ENCODE peak calls at places on chromosome 14, in four cellular contexts. H is ovary, D is dorsolateral prefrontal cortex, T is heart left ventricle. N is an unnamed sample.
A peak's percentile ranks its signal among the peaks of the same experiment; 100 is the strongest.

GRCh38 chr14:59177229-59177628 is 11.2 kb upstream of the DAAM1 start:
- DNase-seq in D (no peak), H (no peak), T (no peak), N (no peak)

GRCh38 chr14:74610866-74611671 is 968 bp downstream of the LTBP2 start:
- DNase-seq in H (no peak), D (no peak), T (no peak), N (no peak)

GRCh38 chr14:66425402-66425801 is 60.8 kb upstream of the CCDC196 start:
- DNase-seq in T (peak; percentile 55), D (no peak), H (no peak), N (no peak)

GRCh38 chr14:76708771-76709170 is 52.5 kb upstream of the VASH1 start:
- DNase-seq in D (no peak), T (no peak), H (no peak), N (no peak)

GRCh38 chr14:61454545-61454944 is 133.2 kb downstream of the PRKCH start:
- DNase-seq in H (no peak), T (peak; percentile 84), D (no peak), N (no peak)

GRCh38 chr14:22830329-22831010 is 783 bp downstream of the MRPL52 start:
- DNase-seq in D (no peak), H (no peak), T (no peak), N (no peak)

GRCh38 chr14:59020382-59020781 is 168.1 kb upstream of the DAAM1 start:
- DNase-seq in T (no peak), H (no peak), D (no peak), N (no peak)

GRCh38 chr14:60092516-60092915 is 793 bp downstream of the PCNX4 start:
- DNase-seq in H (peak; percentile 31), D (no peak), T (no peak), N (no peak)

GRCh38 chr14:62914025-62914424 is 131.2 kb downstream of the KCNH5 start:
- DNase-seq in H (no peak), D (no peak), T (no peak), N (no peak)

GRCh38 chr14:74913986-74914573 is 9.0 kb downstream of the RPS6KL1 start:
- DNase-seq in T (peak; percentile 78), H (peak; percentile 84), D (no peak), N (peak; percentile 40)

GRCh38 chr14:75711796-75712211 is 50.8 kb downstream of the TTLL5 start:
- DNase-seq in T (peak; percentile 74), H (peak; percentile 20), D (peak; percentile 61), N (peak; percentile 13)

GRCh38 chr14:71021347-71022014 is 114.2 kb downstream of the PCNX1 start:
- DNase-seq in D (no peak), H (no peak), T (no peak), N (no peak)

GRCh38 chr14:62017651-62018230 is 255.5 kb downstream of the SNAPC1 start:
- DNase-seq in H (no peak), D (no peak), T (no peak), N (no peak)

DNA sequence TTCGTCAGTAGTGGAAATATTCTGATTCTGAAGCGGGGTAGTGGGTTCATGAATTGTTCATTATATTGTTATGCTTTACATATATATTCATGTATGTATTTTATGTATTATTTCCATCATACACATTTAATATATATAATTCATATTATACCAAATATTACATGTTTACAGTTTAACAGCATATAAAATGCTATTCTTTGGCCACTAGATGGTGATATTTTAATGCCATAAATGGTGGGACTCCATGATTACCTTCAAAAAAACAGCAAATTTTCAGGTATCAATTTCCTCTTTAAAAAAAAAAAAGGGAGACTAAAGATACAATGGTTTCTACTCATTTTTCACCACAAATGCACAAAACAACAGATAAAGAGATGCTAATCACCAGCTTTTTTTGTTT is 41.0 kb downstream of the BDKRB1 start:
- DNase-seq in T (no peak), D (no peak), H (no peak), N (no peak)
- TF ChIP-seq CTCF in T (peak; percentile 40), D (peak; percentile 64), H (no peak), N (peak; percentile 68)

DNA sequence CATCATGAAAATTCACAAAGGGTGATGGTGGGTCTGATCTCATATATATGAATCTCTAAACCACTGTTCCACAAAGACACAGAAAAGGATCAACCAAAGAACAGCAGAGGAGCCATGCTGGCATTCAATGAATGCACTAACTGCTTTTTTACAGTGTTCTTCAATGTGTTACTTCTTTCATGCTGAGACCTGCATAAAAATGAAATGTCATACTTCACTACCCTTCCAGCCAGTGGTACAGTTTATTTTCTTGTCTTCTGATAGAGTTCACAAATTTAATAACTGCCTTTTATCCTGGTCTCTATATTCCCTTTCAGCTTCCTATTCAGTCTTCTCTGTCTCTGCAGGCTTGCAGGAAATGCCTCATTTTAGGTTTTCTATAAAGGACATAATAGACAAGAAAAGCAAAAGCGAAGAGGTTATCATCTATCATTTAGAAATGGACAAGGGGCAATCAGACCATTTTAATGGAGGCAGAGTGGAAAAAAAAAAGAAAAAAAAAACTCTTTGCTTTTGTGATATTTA is 836.7 kb upstream of the FOXG1 start:
- DNase-seq in T (no peak), D (no peak), H (no peak), N (no peak)
- TF ChIP-seq CTCF in T (no peak), D (no peak), H (no peak), N (no peak)

GRCh38 chr14:88871429-88871828 is 47.0 kb downstream of the TTC8 start:
- DNase-seq in D (no peak), H (no peak), T (no peak), N (no peak)

GRCh38 chr14:88872976-88873375 is 48.5 kb downstream of the TTC8 start:
- DNase-seq in T (no peak), H (no peak), D (no peak), N (no peak)

GRCh38 chr14:88866305-88866704 is 41.9 kb downstream of the TTC8 start:
- DNase-seq in H (no peak), T (no peak), D (no peak), N (no peak)

GRCh38 chr14:88870777-88871176 is 46.3 kb downstream of the TTC8 start:
- DNase-seq in D (no peak), T (no peak), H (no peak), N (no peak)

GRCh38 chr14:88868558-88869159 is 44.2 kb downstream of the TTC8 start:
- DNase-seq in H (no peak), D (no peak), T (no peak), N (no peak)
- TF ChIP-seq CTCF in H (peak; percentile 51), D (no peak), T (peak; percentile 25), N (peak; percentile 50)

DNA sequence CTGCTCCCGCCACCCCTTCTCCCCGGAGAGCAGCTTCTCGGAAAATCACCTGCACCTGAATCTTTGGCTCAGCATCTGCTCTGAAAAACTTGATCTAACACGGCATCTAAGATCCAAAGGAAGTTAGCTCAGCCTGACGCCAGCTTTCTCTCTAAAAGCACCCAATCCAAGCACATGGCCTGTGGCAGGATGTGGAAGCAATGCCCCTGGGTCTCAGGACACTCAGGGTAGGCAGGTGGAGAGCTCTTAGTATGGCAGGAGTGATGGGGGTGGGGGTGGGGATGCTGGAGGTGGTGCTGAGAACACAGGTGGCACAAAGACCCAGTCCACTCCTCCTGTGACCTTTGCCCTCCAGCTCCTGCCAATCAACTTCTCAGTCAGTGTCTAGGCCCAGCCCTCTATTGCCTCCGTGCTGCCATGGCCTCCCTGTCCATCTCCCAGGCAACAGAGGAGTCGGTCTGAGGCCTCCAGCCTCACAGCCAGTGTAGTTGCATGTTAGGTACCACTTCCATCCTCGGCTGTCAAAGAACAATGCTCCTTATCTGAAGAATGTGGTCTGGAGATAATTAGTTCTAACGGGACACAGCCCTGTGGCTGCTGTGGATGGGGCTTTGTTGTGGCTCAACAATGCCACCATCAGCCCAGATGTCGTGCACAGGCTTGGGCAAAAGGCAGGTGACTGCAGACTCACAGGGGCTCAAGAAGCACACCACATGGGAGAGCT is 180.0 kb upstream of the C14orf180 start:
- DNase-seq in D (no peak), T (no peak), H (no peak), N (no peak)
- TF ChIP-seq CTCF in D (no peak), T (no peak), H (no peak), N (no peak)

GRCh38 chr14:102898776-102899515 is 23.5 kb upstream of the AMN start:
- DNase-seq in T (no peak), H (no peak), D (no peak), N (no peak)

GRCh38 chr14:102899516-102899900 is 23.0 kb upstream of the AMN start:
- DNase-seq in D (no peak), H (no peak), T (no peak), N (no peak)

GRCh38 chr14:102897299-102898027 is 25.0 kb upstream of the AMN start:
- DNase-seq in D (no peak), T (no peak), H (no peak), N (no peak)

GRCh38 chr14:102900631-102901571 is 21.6 kb upstream of the AMN start:
- DNase-seq in D (no peak), T (no peak), H (no peak), N (no peak)

GRCh38 chr14:102898298-102898697 is 24.2 kb upstream of the AMN start:
- DNase-seq in D (no peak), H (no peak), T (no peak), N (no peak)
- TF ChIP-seq CTCF in D (no peak), H (no peak), T (no peak), N (no peak)

GRCh38 chr14:102015771-102016170 is 51.4 kb downstream of the DYNC1H1 start:
- DNase-seq in D (no peak), H (no peak), T (no peak), N (no peak)
- TF ChIP-seq CTCF in D (no peak), H (no peak), T (no peak), N (no peak)

GRCh38 chr14:93186961-93187360 is 1.8 kb downstream of the LYSET start:
- DNase-seq in H (no peak), D (no peak), T (no peak), N (no peak)
- TF ChIP-seq CTCF in H (no peak), D (no peak), T (no peak), N (no peak)

GRCh38 chr14:89013098-89013504 is 188.7 kb downstream of the TTC8 start:
- DNase-seq in D (no peak), T (no peak), H (no peak), N (no peak)
- TF ChIP-seq CTCF in D (no peak), T (no peak), H (no peak), N (peak; percentile 50)

GRCh38 chr14:105005329-105005928 is 15.5 kb downstream of the CDCA4 start:
- DNase-seq in H (no peak), D (no peak), T (no peak), N (no peak)
- TF ChIP-seq CTCF in H (no peak), D (no peak), T (no peak), N (no peak)

N was measured in progenitor cell of endocrine pancreas.